ENCODE peak calls at places on chromosomes 6 and 20, in five cellular contexts. O is cardiac fibroblast, X is hepatic stellate cell, M is cardiac septum, Y is thyroid gland. E is an unnamed sample.

GRCh38 chr20:46939031-46939430 is 44.4 kb downstream of the EYA2 start:
- DNase-seq in X (peak; percentile 36), O (peak; percentile 38), Y (no peak), M (no peak), E (no peak)

GRCh38 chr6:135675026-135675425 is 176.5 kb upstream of the PDE7B start:
- DNase-seq in M (no peak), O (no peak), X (no peak), Y (no peak), E (no peak)

GRCh38 chr20:3728354-3728753 is 4.1 kb upstream of the HSPA12B start:
- DNase-seq in M (no peak), Y (no peak), O (no peak), X (no peak), E (no peak)

GRCh38 chr6:13539572-13539971 is 34.8 kb upstream of the SIRT5 start:
- DNase-seq in M (no peak), O (no peak), X (no peak), Y (no peak), E (no peak)

GRCh38 chr6:23656826-23657225 is 469.2 kb upstream of the NRSN1 start:
- DNase-seq in M (no peak), X (no peak), O (no peak), Y (no peak), E (no peak)

GRCh38 chr6:21033575-21034026 is 499.3 kb downstream of the CDKAL1 start:
- DNase-seq in X (no peak), Y (no peak), M (no peak), O (peak; percentile 89), E (no peak)

GRCh38 chr20:17614812-17615644 is 45.2 kb downstream of the DSTN start:
- DNase-seq in M (peak; percentile 77), O (no peak), Y (no peak), X (peak; percentile 11), E (no peak)

GRCh38 chr20:35821807-35822242 is 50.0 kb downstream of the PHF20 start:
- DNase-seq in O (peak; percentile 80), Y (no peak), M (peak; percentile 20), X (peak; percentile 64), E (peak; percentile 70)

GRCh38 chr6:102571236-102571908 is 1177.9 kb downstream of the GRIK2 start:
- DNase-seq in M (no peak), X (no peak), O (no peak), Y (no peak), E (no peak)

GRCh38 chr6:129638055-129639019 is 71.6 kb downstream of the ARHGAP18 start:
- DNase-seq in X (peak; percentile 42), Y (no peak), O (peak; percentile 78), M (no peak), E (no peak)

GRCh38 chr20:15187612-15188011 is 850.2 kb upstream of the FLRT3 start:
- DNase-seq in Y (no peak), M (no peak), O (no peak), X (no peak), E (no peak)

GRCh38 chr6:36493859-36494258 is 51.1 kb downstream of the KCTD20 start:
- DNase-seq in X (no peak), Y (no peak), O (peak; percentile 36), M (no peak), E (no peak)

GRCh38 chr6:20291764-20292227 is 79.5 kb upstream of the MBOAT1 start:
- DNase-seq in M (peak; percentile 79), Y (peak; percentile 87), X (peak; percentile 56), O (peak; percentile 90), E (peak; percentile 82)